ENCODE peak calls at places on chromosomes 16 and 17, in four cellular contexts. Z is fibroblast of villous mesenchyme, C is PC-3, P is epithelial cell of esophagus. M is an unnamed sample.
A peak's percentile ranks its signal among the peaks of the same experiment; 100 is the strongest.

GRCh38 chr16:20073203-20074088 is at the start of gene GPR139:
- DNase-seq in Z (no peak), C (no peak), P (no peak), M (no peak)

GRCh38 chr16:4052801-4053662 is 63.2 kb downstream of the ADCY9 start:
- DNase-seq in Z (peak; percentile 87), C (peak; percentile 56), P (peak; percentile 89), M (peak; percentile 24)

GRCh38 chr17:78356163-78356713 is 3.6 kb downstream of the SOCS3 start:
- DNase-seq in Z (peak; percentile 90), C (peak; percentile 48), P (peak; percentile 98), M (peak; percentile 76)

GRCh38 chr17:63446981-63447687 is 1.0 kb upstream of the CYB561 start:
- DNase-seq in Z (no peak), C (peak; percentile 23), P (no peak), M (peak; percentile 68)

GRCh38 chr16:23367988-23368387 is 65.9 kb downstream of the SCNN1B start:
- DNase-seq in Z (no peak), C (no peak), P (no peak), M (no peak)

GRCh38 chr16:71254832-71255560 is 24.5 kb upstream of the HYDIN start:
- DNase-seq in Z (no peak), C (no peak), P (no peak), M (no peak)

GRCh38 chr17:42354956-42355843 is 33.0 kb downstream of the STAT3 start:
- DNase-seq in Z (peak; percentile 92), C (no peak), P (no peak), M (peak; percentile 86)

GRCh38 chr16:2675714-2676113 is 6.6 kb upstream of the KCTD5 start:
- DNase-seq in Z (peak; percentile 56), C (peak; percentile 50), P (peak; percentile 9), M (no peak)

GRCh38 chr17:82351254-82351712 is 7.8 kb upstream of the TEX19 start:
- DNase-seq in Z (peak; percentile 19), C (no peak), P (no peak), M (no peak)

GRCh38 chr17:1168537-1169234 is 11.1 kb downstream of the ABR start:
- DNase-seq in Z (no peak), C (no peak), P (no peak), M (no peak)

GRCh38 chr16:59042296-59042695 is 308.2 kb upstream of the GOT2 start:
- DNase-seq in Z (no peak), C (no peak), P (no peak), M (no peak)

GRCh38 chr16:55815320-55815719 is 17.6 kb downstream of the CES1 start:
- DNase-seq in Z (no peak), C (no peak), P (no peak), M (no peak)

GRCh38 chr16:832652-833336 is 32.3 kb upstream of the GNG13 start:
- DNase-seq in Z (no peak), C (no peak), P (no peak), M (no peak)

GRCh38 chr17:10724546-10725195 is 5.2 kb downstream of the TMEM220 start:
- DNase-seq in Z (no peak), C (no peak), P (no peak), M (no peak)

GRCh38 chr17:80996422-80997305 is 5.0 kb downstream of the CHMP6 start:
- DNase-seq in Z (no peak), C (no peak), P (no peak), M (no peak)
- TF ChIP-seq CTCF in Z (no peak), C (peak; percentile 16), P (no peak), M (no peak)

GRCh38 chr17:3877220-3877619 is 15.6 kb downstream of the CAMKK1 start:
- DNase-seq in Z (no peak), C (no peak), P (no peak), M (no peak)
- H3K4me3 ChIP-seq in Z (no peak overlapping the region), C (no peak overlapping the region), P (no peak overlapping the region), M (no peak overlapping the region)

GRCh38 chr16:83215417-83216001 is 588.7 kb downstream of the CDH13 start:
- DNase-seq in Z (peak; percentile 53), C (peak; percentile 62), P (peak; percentile 48), M (peak; percentile 34)
- TF ChIP-seq CTCF in Z (peak; percentile 93), C (peak; percentile 71), P (peak; percentile 70), M (peak; percentile 84)

DNA sequence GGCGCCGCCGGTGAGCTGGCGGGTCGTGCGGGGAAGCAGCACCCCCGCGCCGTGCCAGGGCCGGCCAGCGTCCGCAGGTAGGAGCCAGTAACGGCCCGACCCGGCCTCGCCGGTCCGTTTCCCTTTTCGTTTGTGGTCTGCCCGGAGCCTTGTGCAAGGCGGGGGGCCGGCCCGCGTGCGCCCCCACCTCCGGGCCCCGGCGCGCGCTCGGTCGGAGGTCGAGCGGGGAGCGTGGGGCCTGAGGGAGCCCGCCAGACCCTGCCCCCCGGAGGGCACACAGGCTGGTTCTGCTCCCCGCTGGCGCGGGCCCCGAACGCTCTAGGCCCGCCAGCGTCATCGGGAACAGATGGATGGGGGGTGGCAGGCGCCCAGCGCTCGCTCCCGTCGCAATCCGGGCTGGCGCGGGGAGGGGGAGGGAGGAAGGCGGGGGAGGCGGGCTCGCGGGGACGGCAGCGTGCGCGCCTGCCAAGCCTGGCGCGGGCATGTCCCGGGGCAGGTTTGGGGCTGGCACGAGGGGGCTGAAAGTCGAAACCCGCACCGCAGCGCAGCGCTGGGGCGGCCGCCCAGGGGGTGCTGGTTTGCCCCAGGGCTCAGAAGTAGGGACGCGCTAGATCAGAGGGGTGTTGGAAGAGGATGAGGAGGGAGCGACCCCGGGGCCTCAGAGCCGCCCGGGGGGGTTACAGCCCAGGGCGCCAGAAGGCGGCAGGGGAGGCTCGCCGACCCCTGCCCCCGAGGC is 1.5 kb upstream of the GSE1 start:
- DNase-seq in Z (peak; percentile 81), C (peak; percentile 74), P (peak; percentile 87), M (peak; percentile 74)
- H3K4me3 ChIP-seq in Z (peak overlapping the region; percentile 68), C (peak overlapping the region; percentile 72), P (peak overlapping the region; percentile 45), M (peak overlapping the region; percentile 66)

GRCh38 chr17:6420173-6420641 is 14.7 kb downstream of the AIPL1 start:
- DNase-seq in Z (no peak), C (peak; percentile 43), P (peak; percentile 49), M (no peak)
- TF ChIP-seq CTCF in Z (peak; percentile 35), C (peak; percentile 60), P (peak; percentile 47), M (peak; percentile 44)

DNA sequence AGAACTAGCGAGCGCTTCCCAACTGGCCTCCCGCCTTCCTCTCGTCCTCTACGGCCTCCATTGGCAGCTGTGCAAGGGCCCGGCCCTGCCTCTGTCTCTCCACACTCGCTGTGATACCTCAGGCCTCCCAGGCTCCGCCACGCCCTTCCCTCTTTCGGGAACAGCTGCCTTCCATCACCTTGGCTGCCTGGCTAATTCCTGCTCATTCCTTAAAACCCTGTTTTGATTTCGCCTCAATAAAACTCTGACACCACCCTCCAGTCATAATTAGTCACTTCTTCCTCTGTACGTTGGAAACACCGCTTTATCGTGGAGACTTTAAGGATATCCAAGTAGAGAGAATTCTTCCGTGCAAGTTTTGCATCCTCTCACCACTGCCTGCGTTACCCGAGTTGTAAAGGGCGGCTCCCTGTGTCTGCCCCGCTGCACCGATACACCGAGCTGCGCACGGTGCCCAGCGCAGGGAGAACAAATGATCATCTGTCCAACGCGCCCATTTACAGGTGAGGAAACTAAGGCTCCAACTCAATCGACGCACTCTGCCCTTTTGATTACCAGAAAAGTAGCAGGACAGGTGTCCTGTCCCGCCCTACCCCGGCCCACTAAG is 139.6 kb downstream of the SEC14L1 start:
- DNase-seq in Z (peak; percentile 95), C (peak; percentile 96), P (peak; percentile 94), M (peak; percentile 89)
- H3K4me3 ChIP-seq in Z (peak overlapping the region; percentile 57), C (peak overlapping the region; percentile 71), P (peak overlapping the region; percentile 43), M (peak overlapping the region; percentile 55)

M was measured in fibroblast of the aortic adventitia.